ENCODE peak calls at places on chromosomes 4 and X, in ten cellular contexts. Z is endothelial cell of umbilical vein; Q is endodermal cell; Y is sigmoid colon; J is left ventricle myocardium inferior; U is right atrium auricular region; O is CD8-positive, alpha-beta T cell; P is IMR-90; S is right lobe of liver; T is left lung. M is an unnamed sample. For H3K27me3, the result is how much of the 10 kb centered on the place peaks cover.

GRCh38 chr4:60962286-60962685 is 237.8 kb upstream of the ADGRL3 start:
- DNase-seq in U (no peak), T (no peak), O (no peak), Z (no peak), Y (no peak), P (no peak), S (no peak), J (no peak), Q (peak), M (no peak)

GRCh38 chr4:174037049-174037448 is 246.4 kb downstream of the FBXO8 start:
- DNase-seq in T (no peak), U (no peak), Y (no peak), Z (no peak), P (no peak), O (no peak), J (no peak), Q (no peak), S (no peak), M (no peak)

GRCh38 chrX:80807606-80808159 is 2.0 kb downstream of the BRWD3 start:
- DNase-seq in T (no peak), Q (no peak), Y (no peak), O (no peak), U (no peak), J (no peak), P (no peak), S (no peak), Z (no peak), M (no peak)

GRCh38 chr4:40255722-40256281 is 59.0 kb downstream of the RHOH start:
- DNase-seq in Y (no peak), Z (peak), J (no peak), P (peak), Q (no peak), O (no peak), U (no peak), S (no peak), T (no peak), M (peak)

GRCh38 chrX:39724544-39724943 is 373.2 kb downstream of the BCOR start:
- DNase-seq in Y (no peak), Q (no peak), Z (no peak), T (no peak), U (no peak), S (no peak), O (no peak), J (no peak), P (no peak), M (no peak)

GRCh38 chr4:180060159-180060889 is 2182.9 kb upstream of the TENM3 start:
- DNase-seq in S (no peak), Y (no peak), J (no peak), Z (no peak), Q (no peak), O (no peak), P (peak), T (no peak), U (no peak), M (no peak)

GRCh38 chr4:140612356-140612755 is 43.6 kb upstream of the UCP1 start:
- DNase-seq in P (no peak), Z (no peak), J (no peak), S (no peak), Q (no peak), U (no peak), T (no peak), Y (no peak), O (no peak), M (no peak)

GRCh38 chr4:153160856-153161598 is 43.2 kb upstream of the TRIM2 start:
- DNase-seq in Q (no peak), U (no peak), S (no peak), Z (no peak), J (no peak), O (no peak), P (no peak), Y (peak), T (no peak), M (no peak)

GRCh38 chr4:107599841-107600240 is 120.2 kb downstream of the PAPSS1 start:
- DNase-seq in U (no peak), J (no peak), P (no peak), Y (no peak), T (no peak), Z (no peak), Q (no peak), S (no peak), O (no peak), M (no peak)

GRCh38 chrX:107751127-107751526 is 24.5 kb downstream of the TSC22D3 start:
- DNase-seq in J (no peak), U (no peak), P (no peak), S (no peak), O (no peak), Y (no peak), Z (no peak), T (no peak), Q (no peak), M (no peak)

GRCh38 chrX:107748490-107748889 is 27.1 kb downstream of the TSC22D3 start:
- DNase-seq in J (no peak), Y (no peak), U (no peak), P (no peak), Z (no peak), Q (no peak), S (no peak), T (no peak), O (no peak), M (no peak)

GRCh38 chrX:107744868-107745267 is 30.7 kb downstream of the TSC22D3 start:
- DNase-seq in J (no peak), Q (no peak), P (no peak), O (no peak), Z (no peak), U (no peak), Y (no peak), T (no peak), S (no peak), M (no peak)

GRCh38 chrX:107750263-107750662 is 25.3 kb downstream of the TSC22D3 start:
- DNase-seq in T (no peak), P (no peak), Y (no peak), O (no peak), Q (peak), S (no peak), U (no peak), J (no peak), Z (no peak), M (no peak)

DNA sequence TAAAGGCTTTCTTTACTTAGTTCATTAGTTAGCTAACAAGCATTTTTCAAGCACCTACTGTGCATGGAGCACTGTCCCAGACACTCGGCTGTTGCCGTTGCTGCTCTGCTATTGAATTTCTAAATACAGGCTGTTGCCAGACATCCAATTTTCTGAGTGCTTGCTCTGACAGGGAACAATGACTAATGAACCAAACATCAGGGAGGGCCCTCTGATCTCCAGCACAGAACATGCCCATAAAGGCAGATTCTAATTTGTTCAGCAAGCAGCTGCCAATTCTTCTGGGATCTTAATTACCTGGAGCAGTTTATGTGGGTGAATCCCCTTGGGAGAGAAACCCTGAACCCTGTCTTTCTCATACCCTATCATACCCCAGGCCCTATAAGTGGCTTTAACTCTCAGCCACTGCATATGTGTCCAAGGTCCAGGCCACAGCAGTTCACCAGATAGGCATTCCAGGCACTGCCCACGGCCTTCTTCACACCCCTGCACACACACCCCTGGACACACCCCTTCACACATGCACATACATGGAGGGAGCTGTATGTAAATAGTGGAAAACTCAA is 27.9 kb downstream of the TSC22D3 start:
- DNase-seq in J (no peak), P (peak), Q (no peak), S (no peak), Z (no peak), U (no peak), T (no peak), O (no peak), Y (no peak), M (peak)
- H3K27me3 ChIP-seq in J (under half), P (half or more), Q (half or more), S (under half), Z (under half), U (under half), T (under half), O (under half), Y (under half), M (under half)

GRCh38 chr4:111696505-111696904 is 448.7 kb upstream of the FAM241A start:
- DNase-seq in Y (no peak), Q (no peak), T (no peak), Z (no peak), O (no peak), S (no peak), J (no peak), U (no peak), P (no peak), M (no peak)
- TF ChIP-seq CTCF in Y (no peak), Q (no peak), T (no peak), Z (no peak), O (no peak), S (no peak), J (no peak), U (no peak), P (no peak), M (no peak)

GRCh38 chr4:76434901-76435688 is at the start of gene SHROOM3:
- DNase-seq in Y (no peak), P (no peak), T (peak), O (no peak), Z (no peak), J (no peak), U (no peak), S (no peak), Q (peak), M (peak)
- H3K27me3 ChIP-seq in Y (under half), P (under half), T (under half), O (under half), Z (under half), J (under half), U (under half), S (under half), Q (under half), M (under half)

DNA sequence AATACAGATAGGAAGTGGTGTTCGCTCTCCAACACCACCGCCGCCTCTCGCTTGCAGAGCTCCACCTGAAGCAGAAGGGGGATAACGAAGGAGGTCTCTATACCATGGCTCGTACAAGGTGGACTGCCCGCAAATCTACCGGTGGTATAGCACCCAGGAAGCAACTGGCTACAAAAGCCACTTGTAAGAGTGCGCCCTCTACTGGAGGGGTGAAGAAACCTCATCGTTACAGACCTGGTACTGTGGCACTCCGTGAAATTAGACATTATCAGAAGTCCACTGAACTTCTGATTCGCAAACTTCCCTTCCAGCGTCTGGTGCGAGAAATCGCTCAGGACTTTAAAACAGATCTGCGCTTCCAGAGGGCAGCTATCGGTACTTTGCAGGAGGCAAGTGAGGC is 5.2 kb upstream of the BMP15 start:
- DNase-seq in Y (no peak), Q (peak), T (no peak), P (no peak), S (peak), Z (no peak), O (no peak), U (no peak), J (no peak), M (no peak)
- TF ChIP-seq CTCF in Y (no peak), Q (peak), T (no peak), P (no peak), S (peak), Z (peak), O (no peak), U (no peak), J (peak), M (peak)

GRCh38 chr4:133137571-133137970 is 11.5 kb upstream of the PCDH10 start:
- DNase-seq in P (no peak), U (no peak), Y (no peak), O (no peak), Q (no peak), J (no peak), Z (peak), S (no peak), T (no peak), M (no peak)
- H3K27me3 ChIP-seq in P (under half), U (under half), Y (under half), O (under half), Q (under half), J (under half), Z (under half), S (under half), T (under half), M (under half)

GRCh38 chrX:132058050-132058449 is 34.9 kb downstream of the STK26 start:
- DNase-seq in O (no peak), Q (no peak), Y (no peak), J (no peak), Z (no peak), T (no peak), P (no peak), U (no peak), S (no peak), M (no peak)
- TF ChIP-seq CTCF in O (no peak), Q (no peak), Y (no peak), J (no peak), Z (no peak), T (no peak), P (no peak), U (no peak), S (no peak), M (no peak)

GRCh38 chr4:65028592-65028991 is 619.3 kb upstream of the TECRL start:
- DNase-seq in J (no peak), Y (no peak), Z (no peak), O (no peak), U (no peak), P (no peak), S (no peak), Q (no peak), T (no peak), M (no peak)

GRCh38 chr4:65033899-65034298 is 624.6 kb upstream of the TECRL start:
- DNase-seq in Z (no peak), S (no peak), J (no peak), P (no peak), Q (no peak), U (no peak), O (no peak), T (no peak), Y (no peak), M (no peak)
- H3K27me3 ChIP-seq in Z (under half), S (under half), J (under half), P (under half), Q (under half), U (under half), O (under half), T (under half), Y (under half), M (under half)

DNA sequence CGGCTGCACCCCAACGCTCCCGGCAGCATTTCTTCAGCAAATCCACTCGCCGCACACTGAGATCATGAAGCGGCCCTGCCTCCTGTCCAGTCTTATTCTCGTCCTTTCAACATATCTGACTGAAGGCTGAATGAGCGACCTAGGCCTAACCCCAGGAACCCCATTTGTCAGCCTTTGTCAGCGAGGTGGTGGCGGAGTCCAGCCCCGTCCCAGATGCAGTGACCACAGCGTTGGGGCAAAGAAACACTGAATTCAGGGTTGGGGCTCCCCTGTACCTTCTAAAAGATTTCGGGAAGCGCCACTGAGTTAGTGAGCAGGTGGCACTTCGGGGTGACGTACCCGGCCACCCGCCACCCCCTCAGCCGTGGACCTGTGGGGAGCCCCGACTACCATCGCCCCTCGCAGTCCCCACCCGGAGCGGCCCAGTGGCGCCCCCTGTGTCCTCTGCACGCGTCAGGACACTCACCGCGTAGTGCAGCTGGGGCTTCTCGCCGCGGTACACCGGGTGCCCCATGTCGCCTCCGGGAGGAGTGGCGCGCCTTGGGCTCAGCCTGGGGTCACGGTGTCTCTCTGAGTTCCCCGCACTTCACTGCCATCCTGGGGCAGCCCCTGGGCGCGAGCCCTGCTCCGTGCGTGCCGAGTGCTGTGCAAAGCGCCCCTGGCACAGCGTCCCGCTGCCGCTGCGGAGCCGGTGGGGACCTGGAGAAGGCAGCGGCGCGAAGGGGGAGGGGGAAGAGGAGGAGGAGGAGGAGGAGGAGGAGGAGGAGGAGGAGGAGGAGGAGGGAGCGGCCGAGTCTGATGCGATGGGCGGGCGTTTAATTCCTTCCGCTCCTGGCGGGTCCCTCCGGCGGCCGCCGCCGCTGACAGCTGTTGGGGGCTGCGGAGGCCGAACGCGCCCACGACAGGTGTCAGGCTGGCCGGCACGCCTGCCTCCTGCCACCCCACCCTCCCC is 134.1 kb downstream of the AMELX start:
- DNase-seq in Z (peak), U (no peak), Q (peak), O (no peak), J (peak), Y (peak), S (no peak), T (peak), P (no peak), M (no peak)
- TF ChIP-seq CTCF in Z (peak), U (peak), Q (peak), O (no peak), J (peak), Y (peak), S (peak), T (no peak), P (peak), M (peak)

GRCh38 chr4:165828928-165829327 is 44.1 kb upstream of the TLL1 start:
- DNase-seq in Z (no peak), Q (no peak), T (no peak), P (no peak), O (no peak), J (no peak), U (no peak), S (no peak), Y (no peak), M (peak)

GRCh38 chr4:165827018-165827417 is 46.0 kb upstream of the TLL1 start:
- DNase-seq in Y (no peak), O (no peak), U (no peak), Z (no peak), T (no peak), J (no peak), Q (no peak), P (no peak), S (no peak), M (peak)

DNA sequence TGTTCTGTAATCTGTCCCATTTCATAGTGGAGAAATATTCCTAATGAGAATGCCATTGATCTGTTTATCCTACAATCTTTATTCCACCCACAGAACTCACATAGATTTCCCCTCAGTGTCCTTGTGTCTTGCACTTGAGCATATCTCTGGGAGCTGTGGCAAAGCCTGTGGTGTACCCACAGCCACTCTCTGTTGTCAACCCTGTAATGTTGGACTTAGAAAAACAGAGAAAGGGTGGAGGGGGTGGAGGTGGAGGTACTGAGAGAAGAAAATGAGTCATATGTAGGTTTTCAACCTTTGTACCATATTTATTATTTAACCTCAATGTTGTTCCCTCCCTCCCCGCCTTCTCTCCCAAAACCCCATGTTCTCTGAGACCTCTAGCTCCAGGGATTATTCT is 46.9 kb upstream of the TLL1 start:
- DNase-seq in Y (no peak), Z (no peak), U (no peak), S (no peak), P (no peak), O (no peak), Q (no peak), J (no peak), T (no peak), M (no peak)
- H3K27me3 ChIP-seq in Y (under half), Z (under half), U (under half), S (under half), P (under half), O (under half), Q (under half), J (under half), T (under half), M (under half)

M was measured in foreskin keratinocyte.